ENCODE peak calls at places on chromosomes 13 and 19, in five cellular contexts. Z, X, K, L and Q are unnamed samples.

GRCh38 chr13:44309771-44310767 is 63.6 kb upstream of the SERP2 start:
- DNase-seq in X (no peak), L (no peak), K (no peak), Z (peak; percentile 89), Q (peak; percentile 69)

GRCh38 chr13:104450006-104450405 is 1383.8 kb upstream of the SLC10A2 start:
- DNase-seq in Z (no peak), K (no peak), X (no peak), L (no peak), Q (no peak)

GRCh38 chr19:10290876-10291553 is 1.3 kb downstream of the ICAM5 start:
- DNase-seq in X (peak; percentile 76), K (no peak), L (peak; percentile 91), Z (peak; percentile 77), Q (peak; percentile 86)

GRCh38 chr13:52348081-52348480 is 57.9 kb downstream of the THSD1 start:
- DNase-seq in Z (no peak), X (no peak), L (no peak), K (no peak), Q (no peak)

GRCh38 chr13:99656843-99657506 is 155.7 kb downstream of the TM9SF2 start:
- DNase-seq in K (no peak), X (no peak), Z (peak; percentile 13), L (no peak), Q (no peak)

GRCh38 chr19:54133312-54133956 is 4.1 kb upstream of the CNOT3 start:
- DNase-seq in Z (no peak), X (peak; percentile 56), L (no peak), K (no peak), Q (no peak)

GRCh38 chr13:29917573-29918091 is 67.2 kb upstream of the UBL3 start:
- DNase-seq in Z (no peak), K (no peak), X (no peak), L (no peak), Q (no peak)

GRCh38 chr19:47176627-47177090 is 46.0 kb downstream of the SAE1 start:
- DNase-seq in X (no peak), K (no peak), L (no peak), Z (no peak), Q (no peak)

GRCh38 chr13:100588350-100589177 is at the start of gene GGACT:
- DNase-seq in L (peak; percentile 93), Z (peak; percentile 81), X (peak; percentile 91), K (peak; percentile 82), Q (peak; percentile 84)

GRCh38 chr13:51914137-51914493 is 52.3 kb downstream of the CCDC70 start:
- DNase-seq in L (no peak), X (no peak), Z (no peak), K (no peak), Q (no peak)

GRCh38 chr13:36362251-36362650 is 16.1 kb upstream of the SPART start:
- DNase-seq in Z (no peak), X (no peak), L (no peak), K (no peak), Q (no peak)

GRCh38 chr19:6412111-6412999 is 12.3 kb downstream of the KHSRP start:
- DNase-seq in X (peak; percentile 91), L (no peak), Z (peak; percentile 73), K (peak; percentile 59), Q (peak; percentile 79)

GRCh38 chr13:43289458-43290255 is 266.3 kb downstream of the DNAJC15 start:
- DNase-seq in X (no peak), K (no peak), Z (no peak), L (no peak), Q (no peak)

GRCh38 chr19:17107546-17108452 is 32.2 kb downstream of the MYO9B start:
- DNase-seq in X (no peak), L (peak; percentile 92), Z (peak; percentile 64), K (peak; percentile 38), Q (peak; percentile 69)

GRCh38 chr19:39182174-39182505 is 14.6 kb upstream of the NCCRP1 start:
- DNase-seq in Z (no peak), K (no peak), X (no peak), L (no peak), Q (no peak)

GRCh38 chr13:71677114-71677513 is 189.9 kb downstream of the DACH1 start:
- DNase-seq in X (no peak), Z (no peak), K (no peak), L (no peak), Q (no peak)

GRCh38 chr19:39083983-39084731 is at the start of gene ACP7:
- DNase-seq in L (peak; percentile 71), X (peak; percentile 65), Z (no peak), K (no peak), Q (no peak)

GRCh38 chr13:33514362-33514761 is 228.8 kb upstream of the STARD13 start:
- DNase-seq in Z (no peak), L (no peak), X (peak; percentile 68), K (no peak), Q (no peak)

GRCh38 chr13:95624020-95624419 is 20.5 kb downstream of the DZIP1 start:
- DNase-seq in X (peak; percentile 90), L (no peak), Z (peak; percentile 29), K (no peak), Q (peak; percentile 32)

GRCh38 chr13:51998723-51999471 is 12.4 kb downstream of the ATP7B start:
- DNase-seq in Z (no peak), K (no peak), X (peak; percentile 59), L (no peak), Q (no peak)

GRCh38 chr13:27273658-27274425 is 3.2 kb downstream of the RASL11A start:
- DNase-seq in Z (no peak), K (no peak), L (no peak), X (no peak), Q (no peak)

GRCh38 chr19:10975374-10976036 is 14.7 kb downstream of the SMARCA4 start:
- DNase-seq in K (no peak), L (no peak), X (no peak), Z (peak; percentile 36), Q (peak; percentile 44)

GRCh38 chr13:65292488-65292901 is 1937.6 kb downstream of the PCDH9 start:
- DNase-seq in K (no peak), L (no peak), Z (no peak), X (peak; percentile 13), Q (no peak)

DNA sequence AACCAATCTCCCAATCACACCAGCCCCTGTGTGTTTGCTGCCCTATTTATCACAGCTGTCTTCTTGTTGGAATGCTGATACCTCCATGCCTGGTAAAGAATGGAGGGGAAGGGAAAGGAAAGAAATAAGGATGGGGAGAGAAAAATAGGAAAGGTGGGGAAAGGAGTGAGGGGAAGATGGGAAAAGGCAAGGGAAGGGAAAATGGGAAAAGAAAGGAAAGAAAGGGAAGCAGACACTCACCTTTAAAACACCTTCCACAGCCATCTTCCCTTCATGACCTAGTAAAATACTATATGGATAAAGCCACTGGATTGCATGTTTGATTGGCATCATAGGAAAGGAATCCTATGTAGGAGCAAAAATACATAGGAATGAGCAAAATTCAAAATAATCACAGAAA is 77.8 kb downstream of the VWA8 start:
- DNase-seq in K (no peak), L (no peak), Z (no peak), X (no peak), Q (no peak)
- H3K4me1 ChIP-seq in K (no peaks in the 10 kb centered on the region), L (no peaks in the 10 kb centered on the region), Z (no peaks in the 10 kb centered on the region), X (no peaks in the 10 kb centered on the region), Q (no peaks in the 10 kb centered on the region)

GRCh38 chr19:29215322-29215845 is 2.4 kb upstream of the UQCRFS1 start:
- DNase-seq in K (no peak), L (no peak), Z (no peak), X (no peak), Q (no peak)

GRCh38 chr19:29216021-29216420 is 3.1 kb upstream of the UQCRFS1 start:
- DNase-seq in Z (no peak), K (no peak), L (no peak), X (peak; percentile 24), Q (no peak)

GRCh38 chr19:29211562-29212416 is 1.2 kb downstream of the UQCRFS1 start:
- DNase-seq in L (no peak), K (no peak), X (peak; percentile 20), Z (no peak), Q (no peak)

GRCh38 chr19:29214411-29214810 is 1.5 kb upstream of the UQCRFS1 start:
- DNase-seq in Z (no peak), L (no peak), K (no peak), X (no peak), Q (no peak)

DNA sequence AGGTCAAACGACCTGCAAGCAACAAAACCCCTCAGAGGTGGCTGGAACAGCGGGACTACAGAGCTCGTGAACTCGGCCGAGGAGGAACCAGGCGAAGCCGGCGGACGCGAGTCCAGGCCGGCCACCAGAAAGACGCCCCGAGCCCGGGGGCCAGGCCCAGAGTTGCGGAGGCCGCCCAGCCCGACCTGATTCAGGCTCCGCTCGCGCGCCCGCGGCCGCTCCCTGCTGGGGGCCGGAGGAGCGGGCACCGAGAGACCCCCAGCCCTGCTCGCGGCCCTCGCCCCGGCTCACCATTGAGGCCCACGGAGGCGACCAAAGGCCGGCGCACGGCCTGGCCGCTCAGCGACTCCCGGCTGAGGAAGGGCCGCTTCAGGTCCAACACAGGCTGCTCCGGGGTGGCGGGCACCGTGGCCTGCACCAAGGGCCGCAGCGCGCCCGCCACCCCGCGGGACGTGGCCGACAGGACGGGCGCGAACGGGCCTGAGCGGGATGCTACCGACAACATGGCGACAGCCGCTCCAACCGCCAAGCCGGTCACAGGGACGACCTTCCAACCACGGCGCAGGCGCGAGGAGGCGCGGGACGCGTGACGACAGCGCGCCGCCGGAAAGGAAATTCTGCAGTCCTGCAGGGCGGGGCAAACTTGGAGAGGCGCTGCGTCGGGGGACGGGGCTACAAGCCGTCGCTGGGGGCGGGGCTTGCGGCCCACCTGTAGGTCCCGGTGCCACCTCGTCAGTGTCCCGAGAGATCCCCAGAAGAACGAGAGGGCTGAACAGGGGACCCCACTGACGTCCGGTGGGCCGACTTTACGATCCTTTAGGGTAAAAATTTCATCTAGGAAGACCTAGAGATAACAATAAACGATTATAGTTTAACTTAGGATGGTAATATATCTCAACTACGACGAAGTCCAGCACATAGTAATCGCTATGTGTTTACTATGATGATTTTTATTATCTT is at the start of gene UQCRFS1:
- DNase-seq in X (peak; percentile 98), K (peak; percentile 95), Z (peak; percentile 95), L (peak; percentile 98), Q (peak; percentile 97)
- TF ChIP-seq CTCF in X (no peak), K (no peak), Z (no peak), L (no peak), Q (no peak)

DNA sequence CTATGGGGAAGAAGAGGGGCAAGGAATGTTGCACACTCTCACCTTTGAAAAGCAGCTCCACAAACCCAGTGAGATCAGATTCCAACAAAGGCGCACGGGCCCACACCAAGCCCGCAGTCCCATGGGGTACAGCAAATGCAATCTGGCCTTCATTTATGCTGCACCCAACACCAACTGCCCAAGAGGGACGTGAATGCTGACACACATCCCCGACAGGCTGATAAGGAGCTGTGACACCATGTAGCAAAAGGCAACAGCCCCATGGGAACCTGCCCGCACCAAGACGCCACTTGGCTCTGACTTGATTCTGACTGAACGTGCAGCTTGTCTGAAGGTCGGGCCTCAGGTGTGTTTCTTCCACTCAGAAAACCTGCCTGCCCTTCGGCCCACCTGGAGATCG is 17.3 kb downstream of the REXO1 start:
- DNase-seq in K (no peak), Z (no peak), L (no peak), X (no peak), Q (no peak)
- H3K36me3 ChIP-seq in K (no peaks in the 10 kb centered on the region), Z (no peaks in the 10 kb centered on the region), L (peaks cover 63% of the 10 kb centered on the region), X (no peaks in the 10 kb centered on the region), Q (no peaks in the 10 kb centered on the region)

GRCh38 chr19:55641376-55642152 is 762 bp downstream of the ZNF580 start:
- DNase-seq in Z (peak; percentile 57), X (peak; percentile 67), K (no peak), L (peak; percentile 21), Q (no peak)
- H3K4me1 ChIP-seq in Z (peaks cover 30% of the 10 kb centered on the region), X (no peaks in the 10 kb centered on the region), K (peaks cover 71% of the 10 kb centered on the region), L (peaks cover 74% of the 10 kb centered on the region), Q (peaks cover 31% of the 10 kb centered on the region)

GRCh38 chr19:3783660-3784584 is 2.3 kb downstream of the MATK start:
- DNase-seq in L (peak; percentile 73), X (peak; percentile 81), Z (no peak), K (no peak), Q (no peak)
- TF ChIP-seq CTCF in L (peak; percentile 49), X (peak; percentile 89), Z (peak; percentile 28), K (no peak), Q (no peak)